ENCODE peak calls at places on chromosomes 2 and 18, in nine cellular contexts. Y is stimulated activated CD4-positive, alpha-beta T cell treated with anti-CD3 and anti-CD28 coated beads, Interleukin-15, amount 100 ng/mL, for 24 hours; I is AG08396; V is mammary epithelial cell; S is RWPE1; R is GM10248; P is IMR-90; N is activated T-cell treated with anti-CD3 and anti-CD28 coated beads for 1 hour; K is GM20000. X is an unnamed sample.

GRCh38 chr2:42196403-42197267 is 27.5 kb downstream of the EML4 start:
- DNase-seq in N (peak; percentile 22), K (peak; percentile 30), R (peak; percentile 27), V (peak; percentile 35), I (peak; percentile 7), Y (peak; percentile 39), S (no peak), P (peak; percentile 58), X (peak; percentile 93)

GRCh38 chr2:29920130-29920577 is 1.2 kb downstream of the ALK start:
- DNase-seq in Y (peak; percentile 69), K (peak; percentile 60), I (peak; percentile 64), V (peak; percentile 32), P (no peak), R (peak; percentile 54), N (peak; percentile 31), S (peak; percentile 42), X (peak; percentile 81)

GRCh38 chr2:238236571-238236970 is 3.3 kb downstream of the HES6 start:
- DNase-seq in N (no peak), V (no peak), R (no peak), I (no peak), Y (no peak), P (no peak), K (no peak), S (no peak), X (no peak)

GRCh38 chr18:62420513-62421209 is 95.6 kb downstream of the TNFRSF11A start:
- DNase-seq in V (peak; percentile 78), P (peak; percentile 65), I (peak; percentile 17), Y (peak; percentile 79), N (peak; percentile 31), K (peak; percentile 74), R (peak; percentile 65), S (peak; percentile 54), X (no peak)

GRCh38 chr2:230902180-230902899 is 22.7 kb downstream of the GPR55 start:
- DNase-seq in Y (peak; percentile 76), P (peak; percentile 76), I (peak; percentile 80), K (peak; percentile 75), N (peak; percentile 18), R (peak; percentile 77), V (peak; percentile 41), S (peak; percentile 71), X (peak; percentile 86)

GRCh38 chr2:113791697-113792590 is 35.5 kb upstream of the SLC35F5 start:
- DNase-seq in N (no peak), P (peak; percentile 32), S (no peak), I (no peak), R (peak; percentile 45), K (peak; percentile 47), Y (peak; percentile 14), V (peak; percentile 47), X (no peak)

GRCh38 chr18:79784071-79784913 is 13.4 kb upstream of the KCNG2 start:
- DNase-seq in P (no peak), S (no peak), V (no peak), R (no peak), N (no peak), I (no peak), Y (no peak), K (no peak), X (no peak)

GRCh38 chr2:74261204-74261864 is 62.9 kb downstream of the MTHFD2 start:
- DNase-seq in V (peak; percentile 28), R (no peak), Y (no peak), P (no peak), S (peak; percentile 71), K (no peak), I (peak; percentile 47), N (no peak), X (peak; percentile 93)

GRCh38 chr18:58216071-58216471 is 172.0 kb downstream of the NEDD4L start:
- DNase-seq in Y (no peak), P (no peak), N (no peak), S (no peak), V (peak; percentile 75), K (no peak), I (no peak), R (no peak), X (peak; percentile 94)

GRCh38 chr2:119221609-119222008 is 2.0 kb upstream of the STEAP3 start:
- DNase-seq in I (no peak), P (no peak), N (no peak), S (no peak), V (no peak), Y (no peak), R (no peak), K (no peak), X (no peak)

GRCh38 chr18:1018211-1018651 is 113.6 kb downstream of the ADCYAP1 start:
- DNase-seq in S (no peak), K (no peak), V (no peak), Y (no peak), R (no peak), P (peak; percentile 10), N (no peak), I (no peak), X (peak; percentile 27)

GRCh38 chr2:46978696-46979095 is 63.1 kb upstream of the MCFD2 start:
- DNase-seq in S (no peak), Y (peak; percentile 26), I (no peak), K (peak; percentile 60), V (no peak), R (peak; percentile 54), N (no peak), P (no peak), X (no peak)

GRCh38 chr2:226664140-226664539 is 135.5 kb downstream of the IRS1 start:
- DNase-seq in R (no peak), S (no peak), N (no peak), K (no peak), Y (no peak), I (no peak), V (no peak), P (no peak), X (no peak)

GRCh38 chr18:2325308-2325849 is 245.9 kb downstream of the METTL4 start:
- DNase-seq in K (no peak), V (peak; percentile 88), P (peak; percentile 1), S (peak; percentile 41), I (no peak), Y (no peak), R (no peak), N (no peak), X (peak; percentile 74)

GRCh38 chr2:144115892-144116291 is 404.0 kb downstream of the ZEB2 start:
- DNase-seq in K (no peak), N (no peak), S (no peak), P (peak; percentile 69), V (no peak), I (no peak), Y (no peak), R (no peak), X (no peak)

GRCh38 chr18:49212819-49213218 is 247.6 kb downstream of the DYM start:
- DNase-seq in R (no peak), S (no peak), Y (no peak), P (peak; percentile 87), V (peak; percentile 62), I (no peak), K (no peak), N (no peak), X (no peak)

GRCh38 chr2:156909983-156910382 is 347.5 kb upstream of the GALNT5 start:
- DNase-seq in I (no peak), V (no peak), R (no peak), K (no peak), Y (no peak), S (no peak), N (no peak), P (no peak), X (no peak)

GRCh38 chr2:203600286-203600685 is 65.2 kb upstream of the RAPH1 start:
- DNase-seq in V (no peak), Y (no peak), K (no peak), S (no peak), R (no peak), N (no peak), I (no peak), P (no peak), X (peak; percentile 97)

GRCh38 chr2:137437386-137437785 is 526.9 kb upstream of the HNMT start:
- DNase-seq in R (no peak), S (peak; percentile 28), I (no peak), K (no peak), Y (no peak), N (no peak), P (no peak), V (peak; percentile 61), X (no peak)

GRCh38 chr2:202410092-202410491 is 34.0 kb downstream of the BMPR2 start:
- DNase-seq in V (no peak), R (no peak), K (no peak), Y (no peak), S (no peak), I (no peak), N (no peak), P (no peak), X (no peak)

GRCh38 chr2:161273038-161273760 is 35.0 kb upstream of the PSMD14 start:
- DNase-seq in I (peak; percentile 14), K (peak; percentile 39), S (peak; percentile 42), N (no peak), P (peak; percentile 72), R (peak; percentile 37), V (peak; percentile 40), Y (peak; percentile 25), X (peak; percentile 70)

GRCh38 chr2:218081695-218082094 is 12.6 kb downstream of the RUFY4 start:
- DNase-seq in S (no peak), I (peak; percentile 51), K (no peak), Y (no peak), R (no peak), N (no peak), P (peak; percentile 65), V (no peak), X (no peak)

GRCh38 chr2:180124273-180124881 is 117.3 kb upstream of the CWC22 start:
- DNase-seq in R (peak; percentile 39), K (peak; percentile 49), S (peak; percentile 42), N (no peak), V (peak; percentile 61), I (peak; percentile 32), Y (no peak), P (peak; percentile 67), X (peak; percentile 65)

GRCh38 chr2:15842771-15843666 is 97.3 kb upstream of the MYCN start:
- DNase-seq in I (no peak), P (no peak), K (no peak), S (no peak), R (no peak), V (no peak), N (no peak), Y (no peak), X (peak; percentile 37)